ENCODE peak calls at places on chromosomes 4 and X, in nine cellular contexts. One of them, this sample, is unnamed.

GRCh38 chrX:109760241-109760921 is 27.3 kb upstream of the ACSL4 start:
- DNase-seq in AG04450: no peak
- DNase-seq in activated T-helper 9 cell treated with anti-CD3 and anti-CD28 coated beads, Interleukin-2, amount 50 U/mL, for 16 hours: no peak
- DNase-seq in activated CD4-positive, alpha-beta memory T cell treated with anti-CD3 and anti-CD28 coated beads for 36 hours: no peak
- DNase-seq in hepatocyte: no peak
- DNase-seq in NCI-H2171 treated with DMSO at 0.1 percent for 48 hours: no peak
- DNase-seq in endothelial cell: no peak
- DNase-seq in lower lobe of right lung: no peak
- DNase-seq in tibial artery: no peak
- DNase-seq in this sample: no peak

GRCh38 chr4:20276848-20277247 is 25.1 kb downstream of the SLIT2 start:
- DNase-seq in AG04450: no peak
- DNase-seq in activated T-helper 9 cell treated with anti-CD3 and anti-CD28 coated beads, Interleukin-2, amount 50 U/mL, for 16 hours: no peak
- DNase-seq in activated CD4-positive, alpha-beta memory T cell treated with anti-CD3 and anti-CD28 coated beads for 36 hours: no peak
- DNase-seq in hepatocyte: no peak
- DNase-seq in NCI-H2171 treated with DMSO at 0.1 percent for 48 hours: no peak
- DNase-seq in endothelial cell: no peak
- DNase-seq in lower lobe of right lung: no peak
- DNase-seq in tibial artery: no peak
- DNase-seq in this sample: no peak

GRCh38 chr4:119525771-119526712 is 102.6 kb downstream of the PDE5A start:
- DNase-seq in AG04450: no peak
- DNase-seq in activated T-helper 9 cell treated with anti-CD3 and anti-CD28 coated beads, Interleukin-2, amount 50 U/mL, for 16 hours: no peak
- DNase-seq in activated CD4-positive, alpha-beta memory T cell treated with anti-CD3 and anti-CD28 coated beads for 36 hours: no peak
- DNase-seq in hepatocyte: no peak
- DNase-seq in NCI-H2171 treated with DMSO at 0.1 percent for 48 hours: no peak
- DNase-seq in endothelial cell: no peak
- DNase-seq in lower lobe of right lung: no peak
- DNase-seq in tibial artery: no peak
- DNase-seq in this sample: no peak

GRCh38 chrX:129781134-129782014 is 1.6 kb downstream of the SASH3 start:
- DNase-seq in AG04450: no peak
- DNase-seq in activated T-helper 9 cell treated with anti-CD3 and anti-CD28 coated beads, Interleukin-2, amount 50 U/mL, for 16 hours: peak
- DNase-seq in activated CD4-positive, alpha-beta memory T cell treated with anti-CD3 and anti-CD28 coated beads for 36 hours: peak
- DNase-seq in hepatocyte: no peak
- DNase-seq in NCI-H2171 treated with DMSO at 0.1 percent for 48 hours: no peak
- DNase-seq in endothelial cell: no peak
- DNase-seq in lower lobe of right lung: peak
- DNase-seq in tibial artery: peak
- DNase-seq in this sample: no peak

GRCh38 chr4:85909851-85910250 is 434.9 kb downstream of the ARHGAP24 start:
- DNase-seq in AG04450: no peak
- DNase-seq in activated T-helper 9 cell treated with anti-CD3 and anti-CD28 coated beads, Interleukin-2, amount 50 U/mL, for 16 hours: no peak
- DNase-seq in activated CD4-positive, alpha-beta memory T cell treated with anti-CD3 and anti-CD28 coated beads for 36 hours: no peak
- DNase-seq in hepatocyte: no peak
- DNase-seq in NCI-H2171 treated with DMSO at 0.1 percent for 48 hours: no peak
- DNase-seq in endothelial cell: no peak
- DNase-seq in lower lobe of right lung: peak
- DNase-seq in tibial artery: no peak
- DNase-seq in this sample: no peak

GRCh38 chr4:5921578-5921977 is 28.7 kb upstream of the CRMP1 start:
- DNase-seq in AG04450: no peak
- DNase-seq in activated T-helper 9 cell treated with anti-CD3 and anti-CD28 coated beads, Interleukin-2, amount 50 U/mL, for 16 hours: no peak
- DNase-seq in activated CD4-positive, alpha-beta memory T cell treated with anti-CD3 and anti-CD28 coated beads for 36 hours: no peak
- DNase-seq in hepatocyte: no peak
- DNase-seq in NCI-H2171 treated with DMSO at 0.1 percent for 48 hours: no peak
- DNase-seq in endothelial cell: no peak
- DNase-seq in lower lobe of right lung: no peak
- DNase-seq in tibial artery: no peak
- DNase-seq in this sample: no peak

GRCh38 chrX:41677661-41678060 is 11.1 kb upstream of the GPR34 start:
- DNase-seq in AG04450: no peak
- DNase-seq in activated T-helper 9 cell treated with anti-CD3 and anti-CD28 coated beads, Interleukin-2, amount 50 U/mL, for 16 hours: no peak
- DNase-seq in activated CD4-positive, alpha-beta memory T cell treated with anti-CD3 and anti-CD28 coated beads for 36 hours: no peak
- DNase-seq in hepatocyte: no peak
- DNase-seq in NCI-H2171 treated with DMSO at 0.1 percent for 48 hours: no peak
- DNase-seq in endothelial cell: no peak
- DNase-seq in lower lobe of right lung: no peak
- DNase-seq in tibial artery: no peak
- DNase-seq in this sample: no peak

GRCh38 chr4:142696334-142697122 is 149.6 kb downstream of the INPP4B start:
- DNase-seq in AG04450: no peak
- DNase-seq in activated T-helper 9 cell treated with anti-CD3 and anti-CD28 coated beads, Interleukin-2, amount 50 U/mL, for 16 hours: no peak
- DNase-seq in activated CD4-positive, alpha-beta memory T cell treated with anti-CD3 and anti-CD28 coated beads for 36 hours: peak
- DNase-seq in hepatocyte: no peak
- DNase-seq in NCI-H2171 treated with DMSO at 0.1 percent for 48 hours: no peak
- DNase-seq in endothelial cell: no peak
- DNase-seq in lower lobe of right lung: no peak
- DNase-seq in tibial artery: no peak
- DNase-seq in this sample: no peak

GRCh38 chr4:11483076-11483475 is 54.4 kb upstream of the HS3ST1 start:
- DNase-seq in AG04450: no peak
- DNase-seq in activated T-helper 9 cell treated with anti-CD3 and anti-CD28 coated beads, Interleukin-2, amount 50 U/mL, for 16 hours: no peak
- DNase-seq in activated CD4-positive, alpha-beta memory T cell treated with anti-CD3 and anti-CD28 coated beads for 36 hours: no peak
- DNase-seq in hepatocyte: no peak
- DNase-seq in NCI-H2171 treated with DMSO at 0.1 percent for 48 hours: no peak
- DNase-seq in endothelial cell: no peak
- DNase-seq in lower lobe of right lung: no peak
- DNase-seq in tibial artery: no peak
- DNase-seq in this sample: no peak

GRCh38 chrX:40147399-40148188 is 49.8 kb upstream of the BCOR start:
- DNase-seq in AG04450: no peak
- DNase-seq in activated T-helper 9 cell treated with anti-CD3 and anti-CD28 coated beads, Interleukin-2, amount 50 U/mL, for 16 hours: no peak
- DNase-seq in activated CD4-positive, alpha-beta memory T cell treated with anti-CD3 and anti-CD28 coated beads for 36 hours: no peak
- DNase-seq in hepatocyte: peak
- DNase-seq in NCI-H2171 treated with DMSO at 0.1 percent for 48 hours: no peak
- DNase-seq in endothelial cell: peak
- DNase-seq in lower lobe of right lung: no peak
- DNase-seq in tibial artery: no peak
- DNase-seq in this sample: no peak

GRCh38 chr4:95087657-95088455 is 330.1 kb downstream of the BMPR1B start:
- DNase-seq in AG04450: no peak
- DNase-seq in activated T-helper 9 cell treated with anti-CD3 and anti-CD28 coated beads, Interleukin-2, amount 50 U/mL, for 16 hours: no peak
- DNase-seq in activated CD4-positive, alpha-beta memory T cell treated with anti-CD3 and anti-CD28 coated beads for 36 hours: no peak
- DNase-seq in hepatocyte: peak
- DNase-seq in NCI-H2171 treated with DMSO at 0.1 percent for 48 hours: no peak
- DNase-seq in endothelial cell: no peak
- DNase-seq in lower lobe of right lung: no peak
- DNase-seq in tibial artery: no peak
- DNase-seq in this sample: no peak

GRCh38 chr4:69849969-69850368 is 10.0 kb downstream of the SULT1E1 start:
- DNase-seq in AG04450: no peak
- DNase-seq in activated T-helper 9 cell treated with anti-CD3 and anti-CD28 coated beads, Interleukin-2, amount 50 U/mL, for 16 hours: no peak
- DNase-seq in activated CD4-positive, alpha-beta memory T cell treated with anti-CD3 and anti-CD28 coated beads for 36 hours: no peak
- DNase-seq in hepatocyte: no peak
- DNase-seq in NCI-H2171 treated with DMSO at 0.1 percent for 48 hours: no peak
- DNase-seq in endothelial cell: no peak
- DNase-seq in lower lobe of right lung: no peak
- DNase-seq in tibial artery: no peak
- DNase-seq in this sample: no peak

GRCh38 chr4:40622913-40623312 is 6.8 kb downstream of the RBM47 start:
- DNase-seq in AG04450: no peak
- DNase-seq in activated T-helper 9 cell treated with anti-CD3 and anti-CD28 coated beads, Interleukin-2, amount 50 U/mL, for 16 hours: no peak
- DNase-seq in activated CD4-positive, alpha-beta memory T cell treated with anti-CD3 and anti-CD28 coated beads for 36 hours: peak
- DNase-seq in hepatocyte: no peak
- DNase-seq in NCI-H2171 treated with DMSO at 0.1 percent for 48 hours: no peak
- DNase-seq in endothelial cell: no peak
- DNase-seq in lower lobe of right lung: no peak
- DNase-seq in tibial artery: no peak
- DNase-seq in this sample: no peak

GRCh38 chrX:123084797-123085196 is 99.3 kb upstream of the GRIA3 start:
- DNase-seq in AG04450: no peak
- DNase-seq in activated T-helper 9 cell treated with anti-CD3 and anti-CD28 coated beads, Interleukin-2, amount 50 U/mL, for 16 hours: no peak
- DNase-seq in activated CD4-positive, alpha-beta memory T cell treated with anti-CD3 and anti-CD28 coated beads for 36 hours: no peak
- DNase-seq in hepatocyte: no peak
- DNase-seq in NCI-H2171 treated with DMSO at 0.1 percent for 48 hours: no peak
- DNase-seq in endothelial cell: no peak
- DNase-seq in lower lobe of right lung: no peak
- DNase-seq in tibial artery: no peak
- DNase-seq in this sample: peak

GRCh38 chr4:178010596-178010995 is 568.4 kb upstream of the AGA start:
- DNase-seq in AG04450: no peak
- DNase-seq in activated T-helper 9 cell treated with anti-CD3 and anti-CD28 coated beads, Interleukin-2, amount 50 U/mL, for 16 hours: no peak
- DNase-seq in activated CD4-positive, alpha-beta memory T cell treated with anti-CD3 and anti-CD28 coated beads for 36 hours: no peak
- DNase-seq in hepatocyte: no peak
- DNase-seq in NCI-H2171 treated with DMSO at 0.1 percent for 48 hours: no peak
- DNase-seq in endothelial cell: no peak
- DNase-seq in lower lobe of right lung: no peak
- DNase-seq in tibial artery: no peak
- DNase-seq in this sample: no peak